ENCODE peak calls at places on chromosomes 2 and 18, in six cellular contexts. Z is upper lobe of right lung, F is astrocyte, W is thoracic aorta, A is A549, P is transverse colon. I is an unnamed sample.

GRCh38 chr2:214750529-214750928 is 59.0 kb downstream of the BARD1 start:
- DNase-seq in Z (no peak), F (no peak), W (no peak), A (no peak), P (no peak), I (no peak)

GRCh38 chr2:61952291-61952690 is 46.8 kb downstream of the COMMD1 start:
- DNase-seq in Z (no peak), F (peak), W (no peak), A (no peak), P (no peak), I (no peak)

GRCh38 chr2:158644139-158644538 is 151.0 kb upstream of the DAPL1 start:
- DNase-seq in Z (no peak), F (peak), W (no peak), A (no peak), P (no peak), I (no peak)

GRCh38 chr2:190528521-190529001 is 6.0 kb downstream of the NEMP2 start:
- DNase-seq in Z (no peak), F (peak), W (no peak), A (no peak), P (no peak), I (no peak)

GRCh38 chr18:57649536-57650495 is 28.2 kb upstream of the NARS1 start:
- DNase-seq in Z (no peak), F (peak), W (no peak), A (peak), P (no peak), I (no peak)

GRCh38 chr2:130911996-130912395 is 75.3 kb downstream of the ARHGEF4 start:
- DNase-seq in Z (no peak), F (no peak), W (no peak), A (no peak), P (no peak), I (no peak)

GRCh38 chr18:76499021-76499420 is 4.0 kb upstream of the ZNF516 start:
- DNase-seq in Z (no peak), F (no peak), W (no peak), A (no peak), P (no peak), I (no peak)

GRCh38 chr2:4995466-4995865 is 696.7 kb upstream of the SOX11 start:
- DNase-seq in Z (no peak), F (no peak), W (no peak), A (no peak), P (no peak), I (no peak)

GRCh38 chr2:26768759-26769500 is 4.8 kb downstream of the SLC35F6 start:
- DNase-seq in Z (peak), F (peak), W (peak), A (peak), P (peak), I (peak)

GRCh38 chr2:199806179-199806578 is 44.8 kb downstream of the FTCDNL1 start:
- DNase-seq in Z (no peak), F (peak), W (no peak), A (no peak), P (no peak), I (no peak)

GRCh38 chr2:28469304-28469703 is 26.6 kb upstream of the PLB1 start:
- DNase-seq in Z (peak), F (peak), W (no peak), A (no peak), P (no peak), I (no peak)

GRCh38 chr2:29509397-29509796 is 394.2 kb downstream of the CLIP4 start:
- DNase-seq in Z (no peak), F (peak), W (no peak), A (no peak), P (no peak), I (no peak)

GRCh38 chr2:30930716-30931115 is 123.5 kb upstream of the CAPN13 start:
- DNase-seq in Z (no peak), F (no peak), W (no peak), A (no peak), P (no peak), I (no peak)

GRCh38 chr2:227363756-227364155 is 15.3 kb downstream of the TM4SF20 start:
- DNase-seq in Z (no peak), F (no peak), W (no peak), A (no peak), P (no peak), I (no peak)

GRCh38 chr2:217108575-217109027 is 248.7 kb upstream of the TNP1 start:
- DNase-seq in Z (no peak), F (no peak), W (no peak), A (no peak), P (no peak), I (no peak)

GRCh38 chr2:142175917-142176316 is 45.1 kb upstream of the LRP1B start:
- DNase-seq in Z (no peak), F (no peak), W (no peak), A (no peak), P (no peak), I (no peak)

GRCh38 chr2:219836647-219837177 is 209.3 kb downstream of the SLC4A3 start:
- DNase-seq in Z (no peak), F (no peak), W (no peak), A (peak), P (no peak), I (peak)

GRCh38 chr18:24534271-24534670 is 73.8 kb downstream of the HRH4 start:
- DNase-seq in Z (no peak), F (no peak), W (no peak), A (no peak), P (no peak), I (no peak)

GRCh38 chr2:102736607-102737409 is 25.0 kb upstream of the TMEM182 start:
- DNase-seq in Z (peak), F (peak), W (peak), A (peak), P (peak), I (peak)

GRCh38 chr2:5538717-5539116 is 153.5 kb upstream of the SOX11 start:
- DNase-seq in Z (no peak), F (no peak), W (no peak), A (no peak), P (no peak), I (no peak)

GRCh38 chr2:30178618-30179404 is 32.0 kb downstream of the YPEL5 start:
- DNase-seq in Z (no peak), F (no peak), W (no peak), A (no peak), P (peak), I (peak)

GRCh38 chr2:227443889-227444568 is 27.9 kb upstream of the AGFG1 start:
- DNase-seq in Z (no peak), F (no peak), W (no peak), A (no peak), P (no peak), I (no peak)

GRCh38 chr2:230787101-230787500 is 74.5 kb downstream of the CAB39 start:
- DNase-seq in Z (no peak), F (no peak), W (no peak), A (no peak), P (no peak), I (no peak)
- H3K4me3 ChIP-seq in Z (no peak), F (no peak), W (no peak), A (no peak), P (no peak), I (no peak)

GRCh38 chr18:47168913-47169312 is 7.3 kb downstream of the IER3IP1 start:
- DNase-seq in Z (no peak), F (no peak), W (no peak), A (no peak), P (no peak), I (no peak)

GRCh38 chr18:47168509-47168908 is 7.7 kb downstream of the IER3IP1 start:
- DNase-seq in Z (no peak), F (no peak), W (no peak), A (no peak), P (no peak), I (no peak)

GRCh38 chr18:47160256-47160655 is 10.0 kb upstream of the HDHD2 start:
- DNase-seq in Z (no peak), F (no peak), W (no peak), A (no peak), P (no peak), I (no peak)

GRCh38 chr18:47166235-47166634 is 9.9 kb downstream of the IER3IP1 start:
- DNase-seq in Z (no peak), F (no peak), W (no peak), A (no peak), P (no peak), I (no peak)

DNA sequence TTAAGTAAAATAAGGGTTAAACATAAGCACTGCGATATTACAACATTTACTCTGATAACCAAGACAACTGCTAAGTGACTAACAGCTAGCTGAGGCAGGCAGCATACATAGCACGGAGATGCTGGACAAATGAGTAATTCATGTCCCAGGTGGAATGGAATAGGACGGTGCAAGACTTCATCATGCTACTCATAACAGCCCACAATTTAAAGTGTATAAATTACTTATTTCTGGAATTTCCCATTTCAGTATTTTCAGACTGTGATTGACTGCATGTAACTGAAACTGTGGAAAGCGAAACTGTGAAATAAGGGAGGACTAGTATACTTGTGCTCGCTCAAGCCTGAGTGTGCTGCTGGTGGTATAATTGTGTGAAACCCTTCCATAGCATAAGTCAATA is 12.9 kb downstream of the IER3IP1 start:
- DNase-seq in Z (no peak), F (peak), W (no peak), A (no peak), P (no peak), I (no peak)
- H3K27ac ChIP-seq in Z (no peak), F (no peak), W (no peak), A (no peak), P (no peak), I (no peak)

GRCh38 chr2:235077046-235077445 is 125.2 kb downstream of the SH3BP4 start:
- DNase-seq in Z (no peak), F (peak), W (no peak), A (no peak), P (no peak), I (no peak)
- TF ChIP-seq CTCF in Z (no peak), F (no peak), W (no peak), A (no peak), P (no peak), I (no peak)

GRCh38 chr2:45646289-45646688 is 5.2 kb upstream of the PRKCE start:
- DNase-seq in Z (no peak), F (no peak), W (no peak), A (no peak), P (no peak), I (no peak)
- H3K4me3 ChIP-seq in Z (no peak), F (no peak), W (no peak), A (no peak), P (no peak), I (no peak)

GRCh38 chr2:127175406-127175805 is 44.7 kb downstream of the CYP27C1 start:
- DNase-seq in Z (no peak), F (no peak), W (no peak), A (no peak), P (peak), I (peak)
- H3K27ac ChIP-seq in Z (no peak), F (no peak), W (no peak), A (no peak), P (peak), I (peak)